ENCODE peak calls at places on chromosomes 3 and 15, in seven cellular contexts. U, W, I, O, F, R and K are unnamed samples.
A peak's percentile ranks its signal among the peaks of the same experiment; 100 is the strongest.

GRCh38 chr3:131775660-131776059 is 259.2 kb downstream of the CPNE4 start:
- DNase-seq in U (no peak), W (no peak), I (no peak), O (no peak), F (no peak), R (no peak), K (no peak)

GRCh38 chr3:182568206-182568605 is 225.1 kb upstream of the ATP11B start:
- DNase-seq in U (no peak), W (no peak), I (no peak), O (no peak), F (no peak), R (no peak), K (no peak)

GRCh38 chr15:70758790-70759462 is 4.4 kb downstream of the UACA start:
- DNase-seq in U (no peak), W (no peak), I (no peak), O (no peak), F (no peak), R (no peak), K (no peak)

GRCh38 chr3:25532763-25533162 is 104.7 kb downstream of the RARB start:
- DNase-seq in U (no peak), W (no peak), I (no peak), O (peak; percentile 36), F (no peak), R (peak; percentile 21), K (peak; percentile 45)

GRCh38 chr3:50604628-50605588 is 6.7 kb downstream of the CISH start:
- DNase-seq in U (no peak), W (no peak), I (no peak), O (no peak), F (no peak), R (no peak), K (no peak)

GRCh38 chr15:37102315-37103021 is 2.1 kb upstream of the MEIS2 start:
- DNase-seq in U (no peak), W (no peak), I (peak; percentile 32), O (no peak), F (no peak), R (peak; percentile 39), K (no peak)

GRCh38 chr3:112671930-112672715 is 31.2 kb upstream of the CCDC80 start:
- DNase-seq in U (no peak), W (no peak), I (peak; percentile 68), O (no peak), F (no peak), R (peak; percentile 82), K (peak; percentile 90)

GRCh38 chr3:27219127-27219860 is 149.9 kb downstream of the NEK10 start:
- DNase-seq in U (no peak), W (no peak), I (no peak), O (no peak), F (no peak), R (no peak), K (no peak)

GRCh38 chr3:186519021-186519658 is 25.0 kb downstream of the CRYGS start:
- DNase-seq in U (no peak), W (peak; percentile 67), I (no peak), O (peak; percentile 46), F (no peak), R (peak; percentile 48), K (no peak)

GRCh38 chr15:76972420-76973361 is 22.2 kb upstream of the PSTPIP1 start:
- DNase-seq in U (peak; percentile 78), W (no peak), I (peak; percentile 31), O (no peak), F (no peak), R (no peak), K (no peak)

GRCh38 chr3:101725192-101725889 is 927 bp downstream of the CEP97 start:
- DNase-seq in U (peak; percentile 35), W (peak; percentile 22), I (peak; percentile 9), O (peak; percentile 26), F (no peak), R (peak; percentile 32), K (peak; percentile 26)

GRCh38 chr15:70492240-70493177 is 270.8 kb downstream of the UACA start:
- DNase-seq in U (peak; percentile 56), W (peak; percentile 86), I (peak; percentile 80), O (peak; percentile 71), F (no peak), R (peak; percentile 95), K (peak; percentile 86)

GRCh38 chr15:45094358-45094730 is 19.6 kb downstream of the DUOX2 start:
- DNase-seq in U (no peak), W (no peak), I (no peak), O (no peak), F (no peak), R (no peak), K (no peak)

GRCh38 chr15:101501703-101502373 is 12.3 kb upstream of the PCSK6 start:
- DNase-seq in U (peak; percentile 57), W (peak; percentile 43), I (no peak), O (peak; percentile 57), F (no peak), R (peak; percentile 40), K (peak; percentile 43)

GRCh38 chr15:51883436-51883835 is 54.0 kb downstream of the TMOD3 start:
- DNase-seq in U (no peak), W (no peak), I (peak; percentile 45), O (no peak), F (no peak), R (no peak), K (no peak)

GRCh38 chr3:64445318-64446300 is 220.3 kb upstream of the PRICKLE2 start:
- DNase-seq in U (peak; percentile 34), W (no peak), I (peak; percentile 72), O (no peak), F (peak; percentile 19), R (peak; percentile 18), K (no peak)

GRCh38 chr3:127254730-127255129 is 33.1 kb downstream of the PRR20G start:
- DNase-seq in U (no peak), W (no peak), I (no peak), O (no peak), F (no peak), R (peak; percentile 52), K (peak; percentile 74)

GRCh38 chr3:46019707-46020106 is 7.6 kb downstream of the XCR1 start:
- DNase-seq in U (no peak), W (no peak), I (peak; percentile 30), O (peak; percentile 24), F (no peak), R (peak; percentile 32), K (no peak)

GRCh38 chr3:152193673-152194267 is 75.0 kb upstream of the MBNL1 start:
- DNase-seq in U (no peak), W (peak; percentile 6), I (no peak), O (no peak), F (no peak), R (no peak), K (no peak)

GRCh38 chr3:104873331-104873730 is 493.4 kb upstream of the ALCAM start:
- DNase-seq in U (no peak), W (no peak), I (no peak), O (no peak), F (no peak), R (peak; percentile 11), K (no peak)

GRCh38 chr15:65869954-65870871 is 922 bp downstream of the RAB11A start:
- DNase-seq in U (peak; percentile 77), W (peak; percentile 22), I (peak; percentile 9), O (no peak), F (no peak), R (peak; percentile 33), K (peak; percentile 47)

GRCh38 chr3:152508705-152509104 is 240.0 kb downstream of the MBNL1 start:
- DNase-seq in U (no peak), W (no peak), I (no peak), O (no peak), F (no peak), R (peak; percentile 29), K (peak; percentile 31)

GRCh38 chr3:147419062-147419701 is 10.0 kb downstream of the ZIC1 start:
- DNase-seq in U (no peak), W (no peak), I (peak; percentile 69), O (no peak), F (no peak), R (no peak), K (no peak)

GRCh38 chr15:34223904-34224596 is 766 bp upstream of the EMC4 start:
- DNase-seq in U (no peak), W (no peak), I (no peak), O (no peak), F (no peak), R (no peak), K (peak; percentile 11)

GRCh38 chr3:160218141-160218540 is 7.1 kb upstream of the C3orf80 start:
- DNase-seq in U (no peak), W (no peak), I (no peak), O (no peak), F (no peak), R (no peak), K (no peak)

GRCh38 chr3:38397320-38397719 is 50.7 kb downstream of the XYLB start:
- DNase-seq in U (no peak), W (no peak), I (peak; percentile 71), O (peak; percentile 4), F (no peak), R (no peak), K (peak; percentile 45)

GRCh38 chr3:130607553-130608154 is 90.7 kb downstream of the COL6A6 start:
- DNase-seq in U (no peak), W (no peak), I (no peak), O (no peak), F (no peak), R (no peak), K (no peak)

GRCh38 chr3:48851407-48851806 is 3.7 kb upstream of the PRKAR2A start:
- DNase-seq in U (no peak), W (no peak), I (peak; percentile 28), O (no peak), F (no peak), R (no peak), K (no peak)

GRCh38 chr3:101829066-101829830 is 20.1 kb upstream of the NFKBIZ start:
- DNase-seq in U (peak; percentile 74), W (peak; percentile 22), I (peak; percentile 56), O (peak; percentile 49), F (no peak), R (no peak), K (peak; percentile 33)

GRCh38 chr3:36647423-36647853 is 116.9 kb downstream of the DCLK3 start:
- DNase-seq in U (no peak), W (no peak), I (no peak), O (no peak), F (no peak), R (no peak), K (no peak)

GRCh38 chr3:183918178-183918577 is 33.5 kb upstream of the PARL start:
- DNase-seq in U (no peak), W (no peak), I (no peak), O (no peak), F (no peak), R (no peak), K (no peak)

GRCh38 chr3:88462241-88462640 is 312.5 kb downstream of the C3orf38 start:
- DNase-seq in U (no peak), W (no peak), I (no peak), O (no peak), F (no peak), R (peak; percentile 24), K (no peak)

GRCh38 chr15:67607959-67608605 is 65.6 kb downstream of the MAP2K5 start:
- DNase-seq in U (no peak), W (no peak), I (no peak), O (no peak), F (no peak), R (no peak), K (no peak)

GRCh38 chr3:14366915-14367523 is 35.4 kb upstream of the SLC6A6 start:
- DNase-seq in U (no peak), W (no peak), I (no peak), O (no peak), F (no peak), R (no peak), K (no peak)